ENCODE peak calls at places on chromosomes 2 and 18, in six cellular contexts. One of them, this sample, is unnamed.

GRCh38 chr2:236960516-236960915 is 125.2 kb upstream of the COPS8 start:
- DNase-seq in K562: no peak
- DNase-seq in GM12878: no peak
- DNase-seq in HCT116: no peak
- DNase-seq in HepG2: no peak
- DNase-seq in H1: no peak
- DNase-seq in this sample: no peak

GRCh38 chr2:88690591-88691338 is 708 bp upstream of the RPIA start:
- DNase-seq in HCT116: peak
- DNase-seq in K562: peak
- DNase-seq in H1: no peak
- DNase-seq in GM12878: no peak
- DNase-seq in HepG2: peak
- DNase-seq in this sample: peak

GRCh38 chr2:229996320-229996719 is 72.4 kb downstream of the SLC16A14 start:
- DNase-seq in K562: no peak
- DNase-seq in H1: no peak
- DNase-seq in HepG2: no peak
- DNase-seq in HCT116: no peak
- DNase-seq in GM12878: no peak
- DNase-seq in this sample: no peak

GRCh38 chr2:234032301-234032856 is 18.1 kb upstream of the SPP2 start:
- DNase-seq in K562: no peak
- DNase-seq in GM12878: no peak
- DNase-seq in HCT116: no peak
- DNase-seq in HepG2: no peak
- DNase-seq in H1: no peak
- DNase-seq in this sample: no peak

GRCh38 chr2:135960598-135961551 is 24.6 kb downstream of the DARS1 start:
- DNase-seq in K562: no peak
- DNase-seq in HepG2: no peak
- DNase-seq in GM12878: no peak
- DNase-seq in HCT116: no peak
- DNase-seq in H1: no peak
- DNase-seq in this sample: no peak

GRCh38 chr18:79943608-79944125 is 7.8 kb downstream of the SLC66A2 start:
- DNase-seq in HCT116: no peak
- DNase-seq in GM12878: no peak
- DNase-seq in H1: no peak
- DNase-seq in K562: no peak
- DNase-seq in HepG2: no peak
- DNase-seq in this sample: no peak

GRCh38 chr2:82259551-82259950 is 1955.0 kb upstream of the LRRTM1 start:
- DNase-seq in K562: no peak
- DNase-seq in H1: no peak
- DNase-seq in HCT116: no peak
- DNase-seq in GM12878: no peak
- DNase-seq in HepG2: no peak
- DNase-seq in this sample: no peak

GRCh38 chr2:99425022-99425421 is 64.8 kb downstream of the REV1 start:
- DNase-seq in K562: no peak
- DNase-seq in HCT116: no peak
- DNase-seq in HepG2: no peak
- DNase-seq in H1: no peak
- DNase-seq in GM12878: no peak
- DNase-seq in this sample: no peak

GRCh38 chr2:172438064-172438421 is 10.7 kb downstream of the ITGA6 start:
- DNase-seq in HepG2: no peak
- DNase-seq in K562: no peak
- DNase-seq in H1: no peak
- DNase-seq in GM12878: no peak
- DNase-seq in HCT116: no peak
- DNase-seq in this sample: no peak

GRCh38 chr2:19876751-19877150 is 25.0 kb downstream of the TTC32 start:
- DNase-seq in H1: no peak
- DNase-seq in K562: no peak
- DNase-seq in HepG2: no peak
- DNase-seq in GM12878: no peak
- DNase-seq in HCT116: no peak
- DNase-seq in this sample: no peak

GRCh38 chr2:196097864-196098660 is 29.4 kb upstream of the DNAH7 start:
- DNase-seq in H1: no peak
- DNase-seq in K562: no peak
- DNase-seq in HCT116: no peak
- DNase-seq in GM12878: no peak
- DNase-seq in HepG2: no peak
- DNase-seq in this sample: no peak

GRCh38 chr2:53819627-53820026 is 32.8 kb downstream of the ERLEC1 start:
- DNase-seq in HepG2: no peak
- DNase-seq in K562: no peak
- DNase-seq in HCT116: no peak
- DNase-seq in GM12878: no peak
- DNase-seq in H1: no peak
- DNase-seq in this sample: no peak

GRCh38 chr2:175234153-175234552 is 52.6 kb upstream of the ATP5MC3 start:
- DNase-seq in HCT116: no peak
- DNase-seq in HepG2: no peak
- DNase-seq in GM12878: no peak
- DNase-seq in H1: no peak
- DNase-seq in K562: no peak
- DNase-seq in this sample: no peak

GRCh38 chr18:76227759-76228158 is 267.3 kb downstream of the ZNF516 start:
- DNase-seq in K562: no peak
- DNase-seq in HepG2: no peak
- DNase-seq in H1: no peak
- DNase-seq in HCT116: no peak
- DNase-seq in GM12878: no peak
- DNase-seq in this sample: no peak

GRCh38 chr18:7812431-7813063 is 245.4 kb downstream of the PTPRM start:
- DNase-seq in GM12878: no peak
- DNase-seq in HCT116: no peak
- DNase-seq in HepG2: peak
- DNase-seq in H1: no peak
- DNase-seq in K562: no peak
- DNase-seq in this sample: no peak

GRCh38 chr2:22981785-22982184 is 403.2 kb upstream of the KLHL29 start:
- DNase-seq in H1: no peak
- DNase-seq in GM12878: no peak
- DNase-seq in K562: no peak
- DNase-seq in HepG2: no peak
- DNase-seq in HCT116: no peak
- DNase-seq in this sample: no peak

GRCh38 chr2:7867858-7868257 is 814.0 kb upstream of the ID2 start:
- DNase-seq in HCT116: no peak
- DNase-seq in K562: no peak
- DNase-seq in GM12878: no peak
- DNase-seq in H1: no peak
- DNase-seq in HepG2: no peak
- DNase-seq in this sample: no peak

GRCh38 chr2:99806758-99807157 is 316.9 kb upstream of the REV1 start:
- DNase-seq in K562: no peak
- DNase-seq in HepG2: peak
- DNase-seq in H1: no peak
- DNase-seq in HCT116: no peak
- DNase-seq in GM12878: no peak
- DNase-seq in this sample: no peak

GRCh38 chr2:237236188-237236587 is 150.5 kb downstream of the COPS8 start:
- DNase-seq in HepG2: no peak
- DNase-seq in H1: no peak
- DNase-seq in HCT116: no peak
- DNase-seq in GM12878: no peak
- DNase-seq in K562: no peak
- DNase-seq in this sample: no peak

GRCh38 chr2:201572822-201573493 is 70.3 kb downstream of the TMEM237 start:
- DNase-seq in GM12878: no peak
- DNase-seq in H1: no peak
- DNase-seq in HepG2: no peak
- DNase-seq in HCT116: no peak
- DNase-seq in K562: no peak
- DNase-seq in this sample: no peak

GRCh38 chr18:53560546-53560945 is 663.9 kb downstream of the MBD2 start:
- DNase-seq in K562: no peak
- DNase-seq in HCT116: no peak
- DNase-seq in H1: no peak
- DNase-seq in GM12878: no peak
- DNase-seq in HepG2: no peak
- DNase-seq in this sample: no peak

GRCh38 chr18:21335927-21336488 is 94.0 kb downstream of the GREB1L start:
- DNase-seq in H1: no peak
- DNase-seq in HCT116: no peak
- DNase-seq in GM12878: no peak
- DNase-seq in K562: no peak
- DNase-seq in HepG2: no peak
- DNase-seq in this sample: no peak

GRCh38 chr18:23355206-23355605 is 97.9 kb upstream of the RIOK3 start:
- DNase-seq in H1: peak
- DNase-seq in GM12878: no peak
- DNase-seq in HepG2: no peak
- DNase-seq in HCT116: no peak
- DNase-seq in K562: no peak
- DNase-seq in this sample: no peak

GRCh38 chr18:21194871-21195771 is 46.9 kb upstream of the GREB1L start:
- DNase-seq in GM12878: no peak
- DNase-seq in HCT116: peak
- DNase-seq in H1: no peak
- DNase-seq in K562: peak
- DNase-seq in HepG2: peak
- DNase-seq in this sample: no peak

GRCh38 chr2:215698566-215698965 is 262.7 kb upstream of the FN1 start:
- DNase-seq in GM12878: no peak
- DNase-seq in HepG2: no peak
- DNase-seq in H1: no peak
- DNase-seq in K562: no peak
- DNase-seq in HCT116: no peak
- DNase-seq in this sample: no peak
- TF ChIP-seq ATF3 in GM12878: no peak
- TF ChIP-seq ATF3 in HepG2: no peak
- TF ChIP-seq ATF3 in H1: no peak
- TF ChIP-seq ATF3 in K562: no peak
- TF ChIP-seq ATF3 in HCT116: no peak
- TF ChIP-seq ATF3 in this sample: no peak

GRCh38 chr2:56127013-56127772 is 56.6 kb upstream of the CCDC85A start:
- DNase-seq in HCT116: no peak
- DNase-seq in HepG2: no peak
- DNase-seq in H1: no peak
- DNase-seq in GM12878: no peak
- DNase-seq in K562: no peak
- DNase-seq in this sample: no peak
- TF ChIP-seq ATF3 in HCT116: no peak
- TF ChIP-seq ATF3 in HepG2: no peak
- TF ChIP-seq ATF3 in H1: no peak
- TF ChIP-seq ATF3 in GM12878: no peak
- TF ChIP-seq ATF3 in K562: peak
- TF ChIP-seq ATF3 in this sample: no peak

GRCh38 chr2:27050281-27050995 is 1.0 kb upstream of the AGBL5 start:
- DNase-seq in H1: peak
- DNase-seq in GM12878: peak
- DNase-seq in HepG2: peak
- DNase-seq in K562: peak
- DNase-seq in HCT116: peak
- DNase-seq in this sample: peak

GRCh38 chr2:27053321-27053720 is 1.9 kb downstream of the AGBL5 start:
- DNase-seq in HepG2: no peak
- DNase-seq in K562: no peak
- DNase-seq in GM12878: no peak
- DNase-seq in H1: no peak
- DNase-seq in HCT116: no peak
- DNase-seq in this sample: no peak

GRCh38 chr2:27050996-27051901 is at the start of gene AGBL5:
- DNase-seq in HepG2: peak
- DNase-seq in GM12878: peak
- DNase-seq in H1: peak
- DNase-seq in K562: peak
- DNase-seq in HCT116: peak
- DNase-seq in this sample: peak

GRCh38 chr2:27053776-27054175 is 2.3 kb downstream of the AGBL5 start:
- DNase-seq in HCT116: no peak
- DNase-seq in K562: no peak
- DNase-seq in HepG2: no peak
- DNase-seq in H1: no peak
- DNase-seq in GM12878: no peak
- DNase-seq in this sample: no peak

DNA sequence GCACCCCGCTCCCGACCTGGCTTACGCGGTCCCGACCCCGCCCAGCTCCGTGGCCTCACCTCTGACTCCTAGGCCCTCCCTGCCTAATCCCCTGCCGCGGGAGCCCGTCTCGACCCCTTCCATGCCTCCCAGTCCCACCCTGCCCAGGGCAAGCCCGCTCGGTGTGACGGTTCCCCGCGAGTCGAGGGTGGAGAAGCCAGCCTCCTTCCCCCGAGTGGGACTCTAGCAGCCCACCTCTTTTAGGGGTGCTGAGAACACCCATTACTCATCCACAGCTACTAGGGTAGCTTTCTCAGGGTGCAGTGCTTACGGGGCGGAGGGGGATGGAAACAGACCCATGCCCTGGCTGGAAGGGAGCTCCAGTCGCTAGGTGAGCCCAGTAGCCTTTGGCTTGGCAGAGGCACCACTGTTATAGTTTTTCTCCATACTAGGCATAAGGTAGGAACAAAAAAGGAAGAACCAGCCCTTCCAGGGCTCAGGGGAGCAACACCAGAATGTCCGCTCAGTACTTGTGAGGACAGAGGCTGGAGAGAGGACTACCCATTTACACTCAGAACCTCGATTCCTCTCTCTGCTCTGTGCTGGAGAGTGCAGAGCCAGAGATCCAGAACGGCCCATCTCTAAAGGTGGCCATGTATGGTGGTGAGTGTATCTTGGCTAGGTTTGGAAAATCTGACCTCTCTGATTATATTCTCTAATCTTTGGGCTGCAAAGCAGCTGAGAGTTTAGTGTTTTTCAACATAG is 606 bp downstream of the AGBL5 start:
- DNase-seq in HepG2: no peak
- DNase-seq in HCT116: no peak
- DNase-seq in GM12878: no peak
- DNase-seq in K562: no peak
- DNase-seq in H1: peak
- DNase-seq in this sample: peak
- TF ChIP-seq ATF3 in HepG2: no peak
- TF ChIP-seq ATF3 in HCT116: no peak
- TF ChIP-seq ATF3 in GM12878: no peak
- TF ChIP-seq ATF3 in K562: no peak
- TF ChIP-seq ATF3 in H1: no peak
- TF ChIP-seq ATF3 in this sample: no peak

GRCh38 chr2:38691994-38692393 is 26.1 kb downstream of the GALM start:
- DNase-seq in K562: no peak
- DNase-seq in H1: no peak
- DNase-seq in HCT116: no peak
- DNase-seq in GM12878: no peak
- DNase-seq in HepG2: no peak
- DNase-seq in this sample: no peak

GRCh38 chr2:38685116-38685735 is 19.3 kb downstream of the GALM start:
- DNase-seq in HCT116: no peak
- DNase-seq in HepG2: peak
- DNase-seq in K562: peak
- DNase-seq in GM12878: no peak
- DNase-seq in H1: no peak
- DNase-seq in this sample: no peak

GRCh38 chr2:38692636-38693318 is 26.9 kb downstream of the GALM start:
- DNase-seq in H1: no peak
- DNase-seq in HepG2: peak
- DNase-seq in K562: no peak
- DNase-seq in HCT116: peak
- DNase-seq in GM12878: no peak
- DNase-seq in this sample: no peak

GRCh38 chr2:38690499-38691420 is 24.8 kb downstream of the GALM start:
- DNase-seq in GM12878: no peak
- DNase-seq in HepG2: peak
- DNase-seq in K562: peak
- DNase-seq in H1: no peak
- DNase-seq in HCT116: peak
- DNase-seq in this sample: no peak
- TF ChIP-seq ATF3 in GM12878: no peak
- TF ChIP-seq ATF3 in HepG2: peak
- TF ChIP-seq ATF3 in K562: peak
- TF ChIP-seq ATF3 in H1: no peak
- TF ChIP-seq ATF3 in HCT116: peak
- TF ChIP-seq ATF3 in this sample: no peak

This sample was measured in WTC11.